ENCODE peak calls at places on chromosomes 11 and 22, in ten cellular contexts. W, Q, N, J, I, F, L, R, E and V are unnamed samples.

GRCh38 chr22:16783930-16784354 is 41.3 kb downstream of the XKR3 start:
- DNase-seq in W (peak; percentile 30), Q (peak; percentile 71), N (no peak), J (no peak), I (peak; percentile 27), F (peak; percentile 48), L (peak; percentile 2), R (peak; percentile 43), E (no peak), V (no peak)

GRCh38 chr11:115765803-115766239 is 261.6 kb upstream of the CADM1 start:
- DNase-seq in W (no peak), Q (no peak), N (no peak), J (peak; percentile 36), I (peak; percentile 27), F (no peak), L (no peak), R (no peak), E (peak; percentile 45), V (no peak)

GRCh38 chr11:59708537-59708936 is 5.1 kb downstream of the OR10V1 start:
- DNase-seq in W (no peak), Q (no peak), N (no peak), J (peak; percentile 27), I (no peak), F (peak; percentile 4), L (no peak), R (no peak), E (peak; percentile 59), V (no peak)

GRCh38 chr22:41910599-41911291 is 4.1 kb downstream of the SHISA8 start:
- DNase-seq in W (peak; percentile 39), Q (peak; percentile 45), N (peak; percentile 28), J (no peak), I (peak; percentile 67), F (no peak), L (peak; percentile 9), R (no peak), E (peak; percentile 10), V (no peak)

GRCh38 chr11:123006860-123007542 is 25.4 kb upstream of the BSX start:
- DNase-seq in W (no peak), Q (peak; percentile 64), N (no peak), J (no peak), I (peak; percentile 8), F (peak; percentile 68), L (no peak), R (no peak), E (no peak), V (no peak)

GRCh38 chr11:64996710-64997380 is at the start of gene BATF2:
- DNase-seq in W (peak; percentile 86), Q (peak; percentile 94), N (peak; percentile 66), J (peak; percentile 60), I (peak; percentile 78), F (peak; percentile 93), L (peak; percentile 61), R (peak; percentile 62), E (peak; percentile 57), V (peak; percentile 51)

GRCh38 chr11:24833598-24833997 is 336.7 kb downstream of the LUZP2 start:
- DNase-seq in W (no peak), Q (no peak), N (no peak), J (no peak), I (no peak), F (no peak), L (no peak), R (no peak), E (no peak), V (no peak)

GRCh38 chr11:111456859-111457730 is 55.1 kb downstream of the BTG4 start:
- DNase-seq in W (no peak), Q (no peak), N (no peak), J (no peak), I (no peak), F (no peak), L (no peak), R (no peak), E (no peak), V (no peak)

GRCh38 chr11:71180694-71181466 is 71.5 kb downstream of the SHANK2 start:
- DNase-seq in W (no peak), Q (no peak), N (no peak), J (no peak), I (no peak), F (no peak), L (no peak), R (no peak), E (no peak), V (no peak)

GRCh38 chr11:20522536-20522935 is 76.9 kb upstream of the SLC6A5 start:
- DNase-seq in W (peak; percentile 83), Q (peak; percentile 20), N (no peak), J (no peak), I (no peak), F (peak; percentile 65), L (no peak), R (no peak), E (no peak), V (peak; percentile 57)

GRCh38 chr22:43849731-43850130 is 12.6 kb downstream of the SULT4A1 start:
- DNase-seq in W (no peak), Q (no peak), N (no peak), J (no peak), I (no peak), F (no peak), L (no peak), R (no peak), E (no peak), V (no peak)

GRCh38 chr11:9285850-9286587 is 20.9 kb upstream of the DENND5A start:
- DNase-seq in W (no peak), Q (no peak), N (no peak), J (no peak), I (no peak), F (no peak), L (no peak), R (no peak), E (no peak), V (no peak)

GRCh38 chr22:49969751-49970527 is 9.4 kb downstream of the PIM3 start:
- DNase-seq in W (no peak), Q (no peak), N (no peak), J (no peak), I (no peak), F (no peak), L (no peak), R (no peak), E (no peak), V (no peak)

GRCh38 chr11:2260491-2261364 is 9.7 kb downstream of the ASCL2 start:
- DNase-seq in W (no peak), Q (no peak), N (no peak), J (no peak), I (no peak), F (no peak), L (no peak), R (no peak), E (no peak), V (no peak)
- H3K4me2 ChIP-seq in W (no peak overlapping the region), Q (no peak overlapping the region), N (no peak overlapping the region), J (no peak overlapping the region), I (no peak overlapping the region), F (no peak overlapping the region), L (no peak overlapping the region), R (no peak overlapping the region), E (no peak overlapping the region), V (no peak overlapping the region)

GRCh38 chr22:46445771-46446485 is 91.5 kb downstream of the CELSR1 start:
- DNase-seq in W (no peak), Q (no peak), N (no peak), J (no peak), I (no peak), F (no peak), L (no peak), R (no peak), E (no peak), V (no peak)

GRCh38 chr22:46443850-46444389 is 93.5 kb downstream of the CELSR1 start:
- DNase-seq in W (peak; percentile 60), Q (peak; percentile 33), N (no peak), J (no peak), I (no peak), F (no peak), L (no peak), R (no peak), E (no peak), V (no peak)

GRCh38 chr22:46446799-46447198 is 90.6 kb downstream of the CELSR1 start:
- DNase-seq in W (no peak), Q (no peak), N (no peak), J (no peak), I (no peak), F (no peak), L (no peak), R (no peak), E (no peak), V (no peak)

GRCh38 chr22:46442217-46442853 is 95.1 kb downstream of the CELSR1 start:
- DNase-seq in W (no peak), Q (peak; percentile 47), N (no peak), J (no peak), I (no peak), F (no peak), L (no peak), R (no peak), E (no peak), V (no peak)

DNA sequence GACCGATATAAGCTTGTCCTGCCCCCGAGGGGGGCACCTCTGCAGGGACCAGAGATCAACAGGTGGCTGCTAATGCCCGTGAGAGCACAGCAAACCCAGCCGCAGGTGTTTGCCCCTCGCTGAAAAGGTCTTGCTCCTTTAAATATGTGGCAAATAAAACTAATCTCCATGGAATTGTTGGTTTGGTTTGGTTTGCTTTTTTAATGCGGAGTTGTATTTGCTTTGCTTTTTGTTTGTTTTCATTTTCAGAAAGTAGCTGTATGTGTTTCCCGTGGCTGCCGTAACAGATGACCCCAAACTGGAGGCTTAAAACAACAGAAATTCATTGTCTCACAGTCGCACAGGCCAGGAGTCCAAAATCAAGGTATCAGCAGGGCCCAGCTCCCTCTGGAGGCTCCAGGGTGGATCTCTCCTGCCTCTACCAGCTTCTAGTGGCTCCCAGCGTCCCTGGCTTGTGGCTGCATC is 93.0 kb downstream of the CELSR1 start:
- DNase-seq in W (no peak), Q (peak; percentile 43), N (no peak), J (no peak), I (no peak), F (no peak), L (no peak), R (no peak), E (no peak), V (no peak)
- H3K4me2 ChIP-seq in W (no peak overlapping the region), Q (no peak overlapping the region), N (no peak overlapping the region), J (no peak overlapping the region), I (no peak overlapping the region), F (no peak overlapping the region), L (no peak overlapping the region), R (peak overlapping the region; percentile 23), E (no peak overlapping the region), V (no peak overlapping the region)

GRCh38 chr11:83793332-83793731 is 507.2 kb upstream of the CCDC90B start:
- DNase-seq in W (no peak), Q (no peak), N (no peak), J (no peak), I (peak; percentile 13), F (no peak), L (no peak), R (no peak), E (no peak), V (no peak)
- H3K4me2 ChIP-seq in W (no peak overlapping the region), Q (no peak overlapping the region), N (no peak overlapping the region), J (no peak overlapping the region), I (no peak overlapping the region), F (no peak overlapping the region), L (no peak overlapping the region), R (no peak overlapping the region), E (no peak overlapping the region), V (no peak overlapping the region)

DNA sequence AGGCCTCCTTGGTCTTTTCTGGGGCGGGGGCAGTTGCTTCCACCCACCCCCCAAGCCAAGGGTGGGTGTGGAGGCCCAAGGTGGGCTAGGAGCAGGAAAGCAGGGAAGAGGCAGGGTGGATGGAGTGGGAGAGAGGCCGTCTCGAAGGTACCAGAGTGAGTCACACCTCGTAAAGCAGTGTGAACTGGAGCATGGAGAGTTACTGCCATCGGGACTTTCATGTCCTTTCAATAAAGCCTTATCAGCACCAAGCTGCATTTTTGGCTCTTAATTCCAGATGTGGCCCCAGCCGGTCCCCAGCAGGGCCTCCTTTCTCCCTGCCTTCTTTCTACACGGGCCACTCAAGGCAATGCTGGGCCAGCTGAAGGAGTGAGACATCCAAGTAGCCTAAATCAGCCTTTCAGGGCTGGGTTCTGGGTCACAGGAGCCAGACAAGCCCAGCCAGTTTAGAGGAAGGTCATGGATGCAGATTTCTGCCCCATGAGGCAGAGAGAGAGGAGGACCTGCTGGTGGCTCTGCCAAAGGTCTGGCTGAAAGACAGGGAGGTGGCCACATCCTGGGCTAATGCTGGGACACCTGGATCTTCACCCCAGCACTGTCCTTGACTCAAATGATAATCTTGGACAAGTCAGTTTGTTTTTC is 59.0 kb upstream of the CD82 start:
- DNase-seq in W (no peak), Q (no peak), N (no peak), J (no peak), I (peak; percentile 11), F (peak; percentile 28), L (peak; percentile 50), R (no peak), E (no peak), V (no peak)
- H3K4me2 ChIP-seq in W (no peak overlapping the region), Q (no peak overlapping the region), N (no peak overlapping the region), J (no peak overlapping the region), I (no peak overlapping the region), F (no peak overlapping the region), L (no peak overlapping the region), R (no peak overlapping the region), E (no peak overlapping the region), V (no peak overlapping the region)